ENCODE peak calls at places on chromosome 11, in ten cellular contexts. B is neural progenitor cell; H is sigmoid colon; O is NCI-H524; L is astrocyte of the hippocampus; X is NCI-H1105; G is activated naive CD8-positive, alpha-beta T cell treated with anti-CD3 and anti-CD28 coated beads, Interleukin-2, amount 10 ng/mL, durations not matched to agents 7 days and 5 days; A is non-pigmented ciliary epithelial cell; Z is fibroblast of lung; C is bronchial epithelial cell. F is an unnamed sample.

GRCh38 chr11:61281581-61282250 is 13.4 kb downstream of the VWCE start:
- DNase-seq in L (peak), A (no peak), O (no peak), Z (peak), C (peak), X (no peak), B (peak), H (peak), G (no peak), F (peak)

GRCh38 chr11:12840871-12841516 is 166.8 kb downstream of the TEAD1 start:
- DNase-seq in C (peak), B (peak), L (no peak), O (peak), A (no peak), H (no peak), X (no peak), G (no peak), Z (no peak), F (no peak)

GRCh38 chr11:12686246-12687060 is 12.2 kb downstream of the TEAD1 start:
- DNase-seq in A (no peak), H (no peak), G (no peak), Z (peak), B (no peak), X (no peak), L (no peak), C (no peak), O (no peak), F (no peak)

GRCh38 chr11:10413268-10413667 is 41.8 kb upstream of the AMPD3 start:
- DNase-seq in O (peak), Z (no peak), G (no peak), B (no peak), X (peak), A (no peak), C (peak), L (no peak), H (no peak), F (no peak)

GRCh38 chr11:37105456-37105855 is 507.4 kb upstream of the RAG2 start:
- DNase-seq in G (no peak), H (no peak), L (peak), X (no peak), A (no peak), B (no peak), Z (peak), O (peak), C (no peak), F (no peak)

GRCh38 chr11:119482561-119483001 is 59.6 kb upstream of the THY1 start:
- DNase-seq in G (no peak), A (no peak), Z (no peak), O (no peak), B (no peak), X (no peak), H (no peak), L (no peak), C (no peak), F (no peak)

GRCh38 chr11:76152086-76152658 is 54.1 kb downstream of the WNT11 start:
- DNase-seq in C (peak), O (no peak), H (peak), G (peak), B (peak), Z (peak), X (no peak), L (peak), A (peak), F (peak)

GRCh38 chr11:4539603-4540219 is 5.3 kb upstream of the OR52M1 start:
- DNase-seq in O (peak), Z (peak), B (peak), C (peak), X (peak), G (peak), L (peak), H (no peak), A (no peak), F (peak)

GRCh38 chr11:119111361-119111925 is 4.3 kb downstream of the C2CD2L start:
- DNase-seq in H (no peak), X (no peak), O (no peak), Z (no peak), G (no peak), A (no peak), C (no peak), L (no peak), B (no peak), F (no peak)

GRCh38 chr11:47609675-47610074 is 15.5 kb upstream of the C1QTNF4 start:
- DNase-seq in Z (no peak), L (no peak), C (no peak), O (no peak), H (no peak), A (no peak), X (no peak), B (no peak), G (no peak), F (no peak)